ENCODE peak calls at places on chromosomes 1 and 21, in eight cellular contexts. U, N, A, T, X, W, R and O are unnamed samples.

GRCh38 chr1:202968895-202969295 is 1.8 kb upstream of the CYB5R1 start:
- DNase-seq in N (no peak), A (peak), R (no peak), T (peak), U (peak), W (peak), X (peak), O (peak)

GRCh38 chr1:222224576-222224975 is 323.3 kb downstream of the HHIPL2 start:
- DNase-seq in U (no peak), W (no peak), T (no peak), N (no peak), A (no peak), X (no peak), R (no peak), O (no peak)

GRCh38 chr1:208108646-208109330 is 135.4 kb downstream of the PLXNA2 start:
- DNase-seq in X (no peak), R (no peak), N (no peak), A (no peak), W (no peak), U (no peak), T (no peak), O (no peak)

GRCh38 chr1:232880354-232880753 is 70.1 kb upstream of the NTPCR start:
- DNase-seq in A (no peak), X (peak), W (peak), R (no peak), U (no peak), T (peak), N (no peak), O (no peak)

GRCh38 chr1:1001057-1001630 is 1.2 kb upstream of the HES4 start:
- DNase-seq in A (no peak), T (no peak), U (peak), X (no peak), W (no peak), R (peak), N (peak), O (no peak)

GRCh38 chr1:75310067-75310466 is 175.9 kb downstream of the LHX8 start:
- DNase-seq in X (no peak), A (no peak), N (no peak), T (no peak), U (no peak), R (no peak), W (no peak), O (no peak)

GRCh38 chr1:180248731-180249681 is 18.9 kb downstream of the LHX4 start:
- DNase-seq in T (peak), U (no peak), R (no peak), X (no peak), A (no peak), N (no peak), W (no peak), O (no peak)

GRCh38 chr1:76666499-76666898 is 200.8 kb upstream of the ST6GALNAC5 start:
- DNase-seq in A (no peak), W (peak), U (no peak), T (no peak), X (peak), N (no peak), R (no peak), O (no peak)

GRCh38 chr1:96918406-96918805 is 196.8 kb downstream of the PTBP2 start:
- DNase-seq in N (no peak), A (no peak), R (no peak), X (no peak), U (no peak), T (no peak), W (no peak), O (no peak)

GRCh38 chr1:202639500-202639899 is 70.8 kb downstream of the SYT2 start:
- DNase-seq in R (no peak), T (no peak), N (no peak), U (no peak), X (no peak), W (no peak), A (no peak), O (no peak)

GRCh38 chr1:15950763-15951295 is 25.1 kb downstream of the ZBTB17 start:
- DNase-seq in X (peak), T (no peak), N (peak), R (no peak), U (no peak), W (no peak), A (no peak), O (no peak)

GRCh38 chr21:34606051-34606450 is 8.9 kb downstream of the RCAN1 start:
- DNase-seq in R (no peak), A (no peak), X (no peak), W (no peak), T (no peak), N (no peak), U (no peak), O (no peak)

GRCh38 chr21:42781981-42782722 is 97.2 kb downstream of the WDR4 start:
- DNase-seq in N (peak), W (no peak), A (no peak), U (no peak), T (no peak), X (no peak), R (no peak), O (no peak)

GRCh38 chr21:43316156-43316845 is 110.6 kb downstream of the SIK1 start:
- DNase-seq in R (no peak), A (no peak), N (peak), W (no peak), X (no peak), T (no peak), U (no peak), O (no peak)

GRCh38 chr1:187413770-187414169 is 585.0 kb downstream of the PLA2G4A start:
- DNase-seq in R (no peak), W (no peak), N (no peak), T (no peak), A (peak), X (no peak), U (no peak), O (no peak)

GRCh38 chr1:17119076-17119743 is at the start of gene PADI2:
- DNase-seq in W (peak), T (peak), N (peak), X (peak), R (no peak), A (peak), U (peak), O (peak)

GRCh38 chr1:181014431-181015257 is 8.0 kb downstream of the STX6 start:
- DNase-seq in R (no peak), T (no peak), X (no peak), U (no peak), W (no peak), N (no peak), A (no peak), O (no peak)

GRCh38 chr1:39575191-39576015 is 1.2 kb downstream of the PABPC4 start:
- DNase-seq in N (peak), X (peak), U (peak), A (peak), R (peak), T (peak), W (peak), O (peak)

GRCh38 chr1:54564312-54565112 is 16.5 kb downstream of the ACOT11 start:
- DNase-seq in X (peak), U (no peak), A (peak), R (no peak), W (peak), T (no peak), N (peak), O (no peak)

GRCh38 chr1:35925741-35926140 is 5.2 kb upstream of the AGO3 start:
- DNase-seq in W (no peak), A (no peak), U (peak), T (no peak), N (no peak), R (no peak), X (no peak), O (no peak)

GRCh38 chr1:177164380-177165068 is at the start of gene ASTN1:
- DNase-seq in X (no peak), N (peak), T (no peak), A (no peak), R (no peak), U (no peak), W (no peak), O (no peak)

GRCh38 chr1:155479205-155479604 is 83.4 kb downstream of the ASH1L start:
- DNase-seq in R (no peak), N (no peak), T (no peak), A (no peak), W (no peak), X (no peak), U (no peak), O (no peak)

GRCh38 chr1:14929547-14930223 is 223.9 kb upstream of the TMEM51 start:
- DNase-seq in R (no peak), W (peak), X (peak), N (peak), A (no peak), T (no peak), U (no peak), O (no peak)

GRCh38 chr1:94225845-94226244 is 11.5 kb downstream of the ARHGAP29 start:
- DNase-seq in W (no peak), X (no peak), T (no peak), U (no peak), N (no peak), A (no peak), R (no peak), O (no peak)
- H3K4me3 ChIP-seq in W (no peak), X (no peak), T (no peak), U (no peak), N (no peak), A (no peak), R (no peak), O (no peak)

DNA sequence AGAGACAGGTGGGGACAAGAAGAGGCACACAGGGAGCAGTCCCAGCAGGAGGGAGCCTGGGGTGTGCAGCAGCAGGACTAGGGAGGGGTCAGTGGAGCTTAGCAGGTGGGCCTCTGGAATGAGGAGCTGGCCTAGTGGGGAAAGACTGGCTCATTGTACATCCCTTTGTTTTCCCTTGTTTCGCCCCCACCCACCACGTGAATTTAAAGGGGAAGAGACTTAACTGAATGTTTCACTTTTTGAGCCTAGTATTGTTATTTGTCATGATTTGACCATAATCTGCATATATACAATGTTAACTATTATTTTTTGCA is 181.7 kb downstream of the DHRS3 start:
- DNase-seq in R (no peak), W (no peak), T (no peak), U (no peak), N (no peak), A (no peak), X (no peak), O (no peak)
- H3K27ac ChIP-seq in R (no peak), W (peak), T (no peak), U (peak), N (peak), A (peak), X (peak), O (no peak)

GRCh38 chr1:162388615-162389014 is 7.1 kb downstream of the C1orf226 start:
- DNase-seq in R (no peak), N (no peak), T (no peak), U (no peak), W (no peak), A (no peak), X (peak), O (no peak)

GRCh38 chr1:162390396-162391185 is 9.1 kb downstream of the C1orf226 start:
- DNase-seq in X (no peak), W (no peak), T (no peak), R (no peak), A (no peak), N (no peak), U (no peak), O (no peak)

GRCh38 chr1:162389021-162389818 is 7.7 kb downstream of the C1orf226 start:
- DNase-seq in W (no peak), T (no peak), N (no peak), A (peak), X (peak), R (no peak), U (no peak), O (no peak)

GRCh38 chr1:162388083-162388594 is 6.6 kb downstream of the C1orf226 start:
- DNase-seq in T (no peak), R (no peak), A (no peak), U (no peak), W (no peak), N (no peak), X (peak), O (no peak)

GRCh38 chr1:162389971-162390370 is 8.4 kb downstream of the C1orf226 start:
- DNase-seq in T (no peak), N (no peak), R (no peak), W (no peak), A (no peak), X (peak), U (no peak), O (no peak)
- TF ChIP-seq CTCF in T (no peak), N (no peak), R (no peak), W (no peak), A (no peak), X (no peak), U (no peak), O (no peak)

GRCh38 chr1:184300446-184300845 is 86.4 kb upstream of the C1orf21 start:
- DNase-seq in R (no peak), T (no peak), X (no peak), U (no peak), A (no peak), N (no peak), W (no peak), O (no peak)
- H3K4me3 ChIP-seq in R (no peak), T (no peak), X (no peak), U (no peak), A (no peak), N (no peak), W (no peak), O (no peak)

GRCh38 chr1:117682372-117682771 is 76.5 kb downstream of the TENT5C start:
- DNase-seq in X (no peak), N (no peak), U (peak), T (no peak), W (no peak), R (no peak), A (no peak), O (no peak)

GRCh38 chr1:117679868-117680267 is 74.0 kb downstream of the TENT5C start:
- DNase-seq in T (no peak), U (no peak), W (no peak), X (no peak), N (no peak), R (no peak), A (no peak), O (no peak)

GRCh38 chr1:117679299-117679698 is 73.5 kb downstream of the TENT5C start:
- DNase-seq in R (no peak), U (no peak), T (no peak), N (no peak), A (no peak), W (no peak), X (no peak), O (no peak)

GRCh38 chr1:117681093-117681950 is 75.5 kb downstream of the TENT5C start:
- DNase-seq in N (no peak), A (no peak), T (no peak), X (no peak), U (no peak), W (no peak), R (no peak), O (no peak)

DNA sequence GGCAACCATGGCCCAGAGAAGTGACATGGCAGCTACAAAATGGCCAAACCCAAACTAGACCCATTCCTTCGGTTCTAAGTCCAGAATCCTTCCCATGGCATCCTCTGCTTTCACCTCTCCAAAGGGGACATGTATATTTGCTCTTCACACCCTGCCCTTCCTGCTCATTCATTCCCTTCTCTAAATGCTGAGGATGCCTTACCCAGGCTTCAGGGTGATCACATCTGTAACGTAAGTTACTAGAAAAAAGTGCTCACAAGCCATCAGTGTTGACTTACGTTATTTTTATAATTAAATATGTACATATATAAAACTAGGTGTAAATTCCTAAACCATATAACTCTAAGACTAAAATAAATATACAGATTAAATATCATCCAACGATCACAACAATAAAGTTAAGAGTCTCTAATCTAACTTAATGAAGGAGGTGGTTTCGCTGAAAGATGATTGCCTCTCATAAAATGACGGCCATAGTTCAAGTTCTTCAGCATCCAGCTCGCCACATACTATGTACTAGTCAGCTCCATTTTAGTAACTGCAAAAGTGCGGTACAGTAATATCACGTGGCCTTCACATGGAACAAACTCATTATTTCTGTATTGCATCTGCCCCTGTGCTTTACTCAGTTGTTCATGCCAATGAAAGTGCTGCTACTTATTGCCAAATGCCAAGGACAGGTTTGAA is 74.6 kb downstream of the TENT5C start:
- DNase-seq in R (no peak), N (no peak), A (no peak), X (no peak), U (no peak), W (no peak), T (no peak), O (no peak)
- H3K27ac ChIP-seq in R (no peak), N (no peak), A (no peak), X (no peak), U (peak), W (peak), T (no peak), O (no peak)

DNA sequence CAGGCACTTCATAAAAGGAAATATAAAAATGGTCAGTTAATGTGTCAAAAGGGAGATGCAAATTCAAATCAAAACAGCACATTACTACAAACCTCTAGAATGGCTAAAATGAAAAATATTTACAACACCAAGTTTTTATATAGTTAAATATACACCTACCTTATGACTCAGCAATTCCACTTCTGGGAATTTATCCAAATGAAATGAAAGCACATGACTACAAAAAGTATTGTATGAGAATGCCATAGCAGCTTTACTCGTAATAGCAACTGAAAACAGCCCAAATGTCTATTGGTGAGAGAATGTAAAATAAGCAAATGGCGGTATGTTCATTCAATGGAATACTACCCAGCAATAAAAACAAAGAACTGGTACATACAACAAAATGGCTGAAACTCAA is 175.8 kb upstream of the SPAG17 start:
- DNase-seq in R (no peak), T (no peak), N (no peak), U (no peak), A (no peak), X (no peak), W (no peak), O (no peak)
- TF ChIP-seq CTCF in R (no peak), T (no peak), N (no peak), U (no peak), A (no peak), X (no peak), W (no peak), O (no peak)

GRCh38 chr1:192571706-192572105 is 3.9 kb upstream of the RGS1 start:
- DNase-seq in U (no peak), X (no peak), T (no peak), R (no peak), N (no peak), A (no peak), W (no peak), O (no peak)
- H3K4me3 ChIP-seq in U (no peak), X (no peak), T (no peak), R (no peak), N (no peak), A (no peak), W (no peak), O (no peak)

GRCh38 chr1:227888404-227889046 is 59.2 kb downstream of the WNT9A start:
- DNase-seq in X (peak), T (no peak), W (no peak), A (no peak), U (peak), N (peak), R (no peak), O (no peak)
- H3K27ac ChIP-seq in X (no peak), T (no peak), W (peak), A (no peak), U (peak), N (no peak), R (no peak), O (no peak)

GRCh38 chr1:3396411-3396810 is 58.1 kb upstream of the ARHGEF16 start:
- DNase-seq in X (no peak), A (no peak), W (no peak), T (no peak), R (no peak), N (no peak), U (no peak), O (no peak)
- TF ChIP-seq CTCF in X (no peak), A (no peak), W (no peak), T (no peak), R (no peak), N (no peak), U (no peak), O (no peak)

GRCh38 chr1:42348498-42348897 is 13.5 kb upstream of the FOXJ3 start:
- DNase-seq in N (no peak), A (no peak), W (no peak), T (no peak), U (no peak), R (no peak), X (no peak), O (no peak)
- H3K4me3 ChIP-seq in N (no peak), A (no peak), W (no peak), T (no peak), U (no peak), R (no peak), X (no peak), O (no peak)